ENCODE peak calls at places on chromosomes 2 and 18, in five cellular contexts. One of them, this sample, is unnamed.
A peak's percentile ranks its signal among the peaks of the same experiment; 100 is the strongest.

GRCh38 chr2:158755738-158756137 is 39.4 kb upstream of the DAPL1 start:
- DNase-seq in HepG2: no peak
- DNase-seq in GM12878: no peak
- DNase-seq in H1: peak; percentile 86
- DNase-seq in K562: peak; percentile 24
- DNase-seq in this sample: peak; percentile 66

GRCh38 chr2:88127888-88128653 is at the start of gene FABP1:
- DNase-seq in K562: no peak
- DNase-seq in HepG2: peak; percentile 91
- DNase-seq in H1: no peak
- DNase-seq in GM12878: no peak
- DNase-seq in this sample: no peak

GRCh38 chr18:23365602-23366001 is 87.5 kb upstream of the RIOK3 start:
- DNase-seq in HepG2: no peak
- DNase-seq in GM12878: no peak
- DNase-seq in H1: no peak
- DNase-seq in K562: no peak
- DNase-seq in this sample: no peak

GRCh38 chr2:116499389-116499788 is 1315.1 kb upstream of the DDX18 start:
- DNase-seq in HepG2: no peak
- DNase-seq in K562: no peak
- DNase-seq in GM12878: no peak
- DNase-seq in H1: no peak
- DNase-seq in this sample: no peak

GRCh38 chr2:8495189-8495855 is 186.5 kb upstream of the ID2 start:
- DNase-seq in H1: no peak
- DNase-seq in HepG2: no peak
- DNase-seq in GM12878: no peak
- DNase-seq in K562: no peak
- DNase-seq in this sample: no peak

GRCh38 chr2:158113896-158114295 is 12.2 kb downstream of the UPP2 start:
- DNase-seq in GM12878: no peak
- DNase-seq in HepG2: no peak
- DNase-seq in H1: no peak
- DNase-seq in K562: no peak
- DNase-seq in this sample: no peak

GRCh38 chr2:174023591-174024523 is 58.7 kb upstream of the SP3 start:
- DNase-seq in K562: no peak
- DNase-seq in GM12878: no peak
- DNase-seq in H1: peak; percentile 75
- DNase-seq in HepG2: peak; percentile 78
- DNase-seq in this sample: peak; percentile 68

GRCh38 chr2:182949052-182949451 is 82.6 kb upstream of the FRZB start:
- DNase-seq in K562: peak; percentile 14
- DNase-seq in H1: no peak
- DNase-seq in HepG2: no peak
- DNase-seq in GM12878: no peak
- DNase-seq in this sample: no peak

GRCh38 chr18:63002305-63002704 is 287.0 kb downstream of the PHLPP1 start:
- DNase-seq in H1: no peak
- DNase-seq in GM12878: no peak
- DNase-seq in HepG2: no peak
- DNase-seq in K562: no peak
- DNase-seq in this sample: no peak

GRCh38 chr2:74427551-74427950 is 6.0 kb downstream of the WDR54 start:
- DNase-seq in H1: no peak
- DNase-seq in GM12878: no peak
- DNase-seq in K562: no peak
- DNase-seq in HepG2: no peak
- DNase-seq in this sample: no peak

GRCh38 chr2:232997749-232998665 is 15.0 kb downstream of the NGEF start:
- DNase-seq in H1: no peak
- DNase-seq in GM12878: no peak
- DNase-seq in HepG2: no peak
- DNase-seq in K562: no peak
- DNase-seq in this sample: no peak

GRCh38 chr2:3682811-3683210 is 20.6 kb upstream of the DCDC2C start:
- DNase-seq in H1: no peak
- DNase-seq in HepG2: no peak
- DNase-seq in K562: no peak
- DNase-seq in GM12878: no peak
- DNase-seq in this sample: no peak

GRCh38 chr2:225494100-225494459 is 94.6 kb downstream of the NYAP2 start:
- DNase-seq in H1: no peak
- DNase-seq in HepG2: no peak
- DNase-seq in K562: no peak
- DNase-seq in GM12878: no peak
- DNase-seq in this sample: no peak

GRCh38 chr18:52343138-52343537 is 3.1 kb downstream of the DCC start:
- DNase-seq in H1: no peak
- DNase-seq in GM12878: no peak
- DNase-seq in K562: no peak
- DNase-seq in HepG2: no peak
- DNase-seq in this sample: no peak

GRCh38 chr2:62999905-63000304 is 50.7 kb upstream of the OTX1 start:
- DNase-seq in GM12878: no peak
- DNase-seq in H1: no peak
- DNase-seq in K562: no peak
- DNase-seq in HepG2: no peak
- DNase-seq in this sample: no peak

GRCh38 chr2:9282128-9282527 is 75.5 kb downstream of the ASAP2 start:
- DNase-seq in K562: no peak
- DNase-seq in HepG2: no peak
- DNase-seq in GM12878: no peak
- DNase-seq in H1: no peak
- DNase-seq in this sample: no peak

GRCh38 chr2:222993920-222994650 is 57.9 kb upstream of the KCNE4 start:
- DNase-seq in HepG2: no peak
- DNase-seq in K562: no peak
- DNase-seq in GM12878: no peak
- DNase-seq in H1: no peak
- DNase-seq in this sample: no peak

GRCh38 chr2:143390185-143390584 is 261.0 kb downstream of the ARHGAP15 start:
- DNase-seq in H1: no peak
- DNase-seq in K562: no peak
- DNase-seq in HepG2: no peak
- DNase-seq in GM12878: no peak
- DNase-seq in this sample: no peak

GRCh38 chr2:173282795-173283545 is 71.7 kb upstream of the CDCA7 start:
- DNase-seq in K562: no peak
- DNase-seq in H1: no peak
- DNase-seq in GM12878: no peak
- DNase-seq in HepG2: no peak
- DNase-seq in this sample: no peak

GRCh38 chr2:186570587-186570986 is 19.3 kb upstream of the ITGAV start:
- DNase-seq in K562: no peak
- DNase-seq in HepG2: peak; percentile 50
- DNase-seq in GM12878: no peak
- DNase-seq in H1: no peak
- DNase-seq in this sample: no peak

GRCh38 chr18:75473316-75473715 is 45.8 kb upstream of the SMIM21 start:
- DNase-seq in GM12878: no peak
- DNase-seq in H1: no peak
- DNase-seq in HepG2: no peak
- DNase-seq in K562: no peak
- DNase-seq in this sample: no peak

GRCh38 chr2:222504191-222504590 is 79.8 kb downstream of the SGPP2 start:
- DNase-seq in H1: no peak
- DNase-seq in HepG2: no peak
- DNase-seq in GM12878: no peak
- DNase-seq in K562: no peak
- DNase-seq in this sample: no peak

GRCh38 chr2:169877406-169877805 is 50.2 kb downstream of the UBR3 start:
- DNase-seq in K562: no peak
- DNase-seq in HepG2: peak; percentile 31
- DNase-seq in GM12878: no peak
- DNase-seq in H1: no peak
- DNase-seq in this sample: no peak

GRCh38 chr2:200306969-200307811 is 697 bp downstream of the SPATS2L start:
- DNase-seq in HepG2: no peak
- DNase-seq in H1: peak; percentile 60
- DNase-seq in GM12878: no peak
- DNase-seq in K562: peak; percentile 55
- DNase-seq in this sample: peak; percentile 38

GRCh38 chr2:149467461-149467860 is 120.1 kb downstream of the MMADHC start:
- DNase-seq in GM12878: no peak
- DNase-seq in HepG2: no peak
- DNase-seq in K562: no peak
- DNase-seq in H1: no peak
- DNase-seq in this sample: no peak

GRCh38 chr2:19911799-19912509 is 10.2 kb upstream of the TTC32 start:
- DNase-seq in HepG2: no peak
- DNase-seq in H1: no peak
- DNase-seq in GM12878: no peak
- DNase-seq in K562: no peak
- DNase-seq in this sample: no peak

GRCh38 chr2:119871725-119872124 is 112.0 kb downstream of the PTPN4 start:
- DNase-seq in H1: no peak
- DNase-seq in GM12878: no peak
- DNase-seq in K562: no peak
- DNase-seq in HepG2: no peak
- DNase-seq in this sample: no peak

DNA sequence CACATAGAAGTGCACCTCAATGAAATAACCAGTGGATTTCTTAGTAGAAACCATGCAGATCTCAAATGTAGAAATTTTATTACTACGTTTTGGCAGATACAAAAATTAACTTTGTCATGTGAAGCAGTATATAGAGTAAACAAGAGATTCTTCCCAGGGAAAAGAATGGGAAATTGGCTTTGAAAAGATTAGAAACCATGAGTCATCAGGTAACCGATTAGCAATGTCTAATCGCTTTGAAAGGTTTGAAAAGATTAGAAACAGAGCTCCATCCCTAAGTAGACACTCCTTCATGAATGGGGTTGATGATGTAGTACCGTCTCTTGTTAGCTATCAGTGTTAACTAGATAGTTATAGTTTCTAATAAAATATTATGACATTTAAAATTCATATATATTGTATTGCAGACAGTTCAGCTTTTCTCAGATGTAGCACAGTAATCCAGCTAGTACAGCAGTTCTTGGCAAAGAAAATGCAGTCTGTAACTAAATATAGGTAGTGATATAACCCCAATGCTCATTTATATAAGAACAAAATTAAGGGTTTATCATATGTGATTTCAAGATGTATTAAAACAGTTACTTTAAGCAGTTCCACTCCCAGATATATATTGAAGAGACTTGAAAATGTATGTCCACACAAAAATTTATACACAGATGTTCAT is 113.8 kb downstream of the PTPN4 start:
- DNase-seq in HepG2: no peak
- DNase-seq in K562: peak; percentile 9
- DNase-seq in H1: no peak
- DNase-seq in GM12878: no peak
- DNase-seq in this sample: no peak
- TF ChIP-seq SP1 in HepG2: no peak
- TF ChIP-seq SP1 in K562: no peak
- TF ChIP-seq SP1 in H1: no peak
- TF ChIP-seq SP1 in GM12878: no peak
- TF ChIP-seq SP1 in this sample: no peak

GRCh38 chr2:128155970-128156369 is 65.0 kb downstream of the UGGT1 start:
- DNase-seq in K562: no peak
- DNase-seq in GM12878: no peak
- DNase-seq in HepG2: no peak
- DNase-seq in H1: no peak
- DNase-seq in this sample: no peak

GRCh38 chr2:128156812-128157211 is 65.8 kb downstream of the UGGT1 start:
- DNase-seq in GM12878: no peak
- DNase-seq in K562: no peak
- DNase-seq in HepG2: no peak
- DNase-seq in H1: no peak
- DNase-seq in this sample: no peak

GRCh38 chr2:128159437-128159836 is 68.4 kb downstream of the UGGT1 start:
- DNase-seq in HepG2: no peak
- DNase-seq in GM12878: no peak
- DNase-seq in H1: no peak
- DNase-seq in K562: no peak
- DNase-seq in this sample: no peak

GRCh38 chr2:128158171-128158570 is 67.2 kb downstream of the UGGT1 start:
- DNase-seq in HepG2: no peak
- DNase-seq in K562: no peak
- DNase-seq in GM12878: no peak
- DNase-seq in H1: no peak
- DNase-seq in this sample: no peak

GRCh38 chr2:128157644-128158043 is 66.6 kb downstream of the UGGT1 start:
- DNase-seq in K562: no peak
- DNase-seq in GM12878: no peak
- DNase-seq in H1: no peak
- DNase-seq in HepG2: no peak
- DNase-seq in this sample: no peak
- TF ChIP-seq CREB1 in K562: no peak
- TF ChIP-seq CREB1 in GM12878: no peak
- TF ChIP-seq CREB1 in H1: no peak
- TF ChIP-seq CREB1 in HepG2: no peak
- TF ChIP-seq CREB1 in this sample: no peak

DNA sequence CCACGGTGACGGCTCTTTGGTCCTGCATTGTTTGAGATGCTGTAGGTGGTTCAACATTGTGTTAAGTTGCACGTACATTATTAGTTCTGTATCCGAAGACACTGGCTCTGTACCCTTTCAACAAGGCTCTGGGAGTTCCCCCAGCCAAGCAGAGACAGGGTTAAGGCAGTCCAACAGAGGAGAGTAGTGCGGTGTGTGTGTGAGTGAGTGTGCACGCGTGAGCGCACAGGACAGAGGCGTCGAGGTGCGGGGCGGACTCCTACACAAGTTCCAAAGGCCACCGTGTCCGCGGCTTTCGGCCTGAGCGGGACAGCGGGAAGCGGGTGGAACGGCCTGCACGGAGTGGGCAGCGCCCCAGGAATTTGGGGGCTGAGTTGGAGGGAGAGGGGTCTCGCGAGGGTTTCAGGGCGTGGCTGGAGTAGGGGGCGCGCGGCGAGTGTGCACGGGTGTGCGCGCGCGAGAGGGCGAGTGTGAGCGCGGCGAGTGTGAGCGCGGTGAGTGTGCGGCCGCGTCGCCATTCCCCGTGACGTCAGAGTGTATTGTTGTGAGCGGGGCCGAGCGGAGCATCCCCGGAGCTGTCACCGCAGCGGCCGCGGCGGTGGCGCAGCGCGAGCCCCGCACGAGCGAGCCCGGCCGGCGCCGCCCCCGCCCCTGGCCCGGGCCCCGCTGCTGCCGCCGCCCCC is at the start of gene ASXL3:
- DNase-seq in H1: peak; percentile 57
- DNase-seq in K562: no peak
- DNase-seq in GM12878: no peak
- DNase-seq in HepG2: no peak
- DNase-seq in this sample: peak; percentile 31
- TF ChIP-seq SP1 in H1: no peak
- TF ChIP-seq SP1 in K562: no peak
- TF ChIP-seq SP1 in GM12878: no peak
- TF ChIP-seq SP1 in HepG2: no peak
- TF ChIP-seq SP1 in this sample: no peak

DNA sequence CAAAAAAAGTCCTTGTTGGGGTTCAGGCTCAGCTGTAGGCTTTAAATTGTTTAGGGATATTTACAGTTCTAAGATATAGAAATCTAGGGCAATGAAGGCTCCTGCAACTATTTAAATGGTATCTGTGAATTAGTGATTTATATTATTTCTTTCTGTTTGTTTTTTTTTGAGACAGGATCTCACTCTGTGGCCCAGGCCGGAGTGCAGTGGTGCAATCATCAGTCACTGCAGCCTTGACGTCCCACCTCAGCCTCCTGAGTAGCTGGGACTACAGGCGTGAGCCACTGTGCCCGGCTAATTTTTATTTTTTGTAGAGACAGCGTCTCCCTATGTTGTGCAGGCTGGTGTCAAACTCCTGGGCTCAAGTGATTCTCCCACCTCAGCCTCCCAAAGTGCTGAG is 32.3 kb upstream of the NDUFV2 start:
- DNase-seq in H1: no peak
- DNase-seq in HepG2: no peak
- DNase-seq in K562: no peak
- DNase-seq in GM12878: no peak
- DNase-seq in this sample: no peak
- TF ChIP-seq CREB1 in H1: no peak
- TF ChIP-seq CREB1 in HepG2: no peak
- TF ChIP-seq CREB1 in K562: no peak
- TF ChIP-seq CREB1 in GM12878: no peak
- TF ChIP-seq CREB1 in this sample: no peak